ENCODE peak calls at places on chromosomes 12 and 14, in seven cellular contexts. W, T, E, I, K, L and R are unnamed samples.

GRCh38 chr14:69351911-69352310 is 46.2 kb downstream of the ERH start:
- DNase-seq in W (no peak), E (no peak), K (no peak), T (no peak), L (no peak), I (no peak), R (no peak)

GRCh38 chr12:45431153-45431552 is 215.3 kb downstream of the ANO6 start:
- DNase-seq in T (no peak), I (no peak), W (no peak), E (no peak), L (no peak), K (no peak), R (no peak)

GRCh38 chr12:65827827-65828231 is 3.5 kb downstream of the HMGA2 start:
- DNase-seq in I (no peak), K (no peak), T (no peak), W (no peak), L (no peak), E (no peak), R (no peak)

GRCh38 chr14:98580131-98580678 is 691.8 kb downstream of the BCL11B start:
- DNase-seq in K (peak), I (no peak), E (no peak), L (no peak), T (no peak), W (no peak), R (no peak)

GRCh38 chr14:29156096-29156495 is 389.5 kb downstream of the FOXG1 start:
- DNase-seq in W (no peak), L (no peak), I (no peak), T (no peak), E (no peak), K (no peak), R (no peak)

GRCh38 chr12:90854136-90854689 is 100.8 kb downstream of the CCER1 start:
- DNase-seq in L (no peak), W (peak), K (no peak), I (no peak), E (no peak), T (no peak), R (no peak)

GRCh38 chr12:132106921-132107320 is 37.2 kb downstream of the DDX51 start:
- DNase-seq in W (no peak), E (no peak), L (no peak), K (no peak), T (no peak), I (no peak), R (no peak)

GRCh38 chr12:11719678-11720099 is 70.2 kb downstream of the ETV6 start:
- DNase-seq in I (peak), K (no peak), L (peak), W (no peak), T (peak), E (no peak), R (peak)

GRCh38 chr12:124754491-124754890 is 109.2 kb downstream of the SCARB1 start:
- DNase-seq in W (no peak), I (no peak), E (no peak), T (no peak), L (no peak), K (no peak), R (no peak)

GRCh38 chr14:102616799-102617198 is 24.4 kb downstream of the RCOR1 start:
- DNase-seq in I (no peak), E (no peak), T (no peak), L (no peak), K (no peak), W (no peak), R (no peak)

GRCh38 chr12:117226505-117226904 is 36.2 kb upstream of the FBXO21 start:
- DNase-seq in I (no peak), K (no peak), T (no peak), E (no peak), W (no peak), L (no peak), R (no peak)